ENCODE peak calls at places on chromosomes 3 and 15, in nine cellular contexts. One of them, this sample, is unnamed.

GRCh38 chr15:22944651-22945050 is 35.5 kb downstream of the CYFIP1 start:
- DNase-seq in ovary: no peak
- DNase-seq in pancreas: peak; percentile 64
- DNase-seq in left ventricle myocardium inferior: no peak
- DNase-seq in tibial artery: no peak
- DNase-seq in sigmoid colon: peak; percentile 68
- DNase-seq in HAP-1: no peak
- DNase-seq in right atrium auricular region: no peak
- DNase-seq in hepatocyte: no peak
- DNase-seq in this sample: no peak

GRCh38 chr3:51408021-51408420 is 16.9 kb downstream of the RBM15B start:
- DNase-seq in tibial artery: no peak
- DNase-seq in hepatocyte: no peak
- DNase-seq in sigmoid colon: no peak
- DNase-seq in right atrium auricular region: no peak
- DNase-seq in ovary: no peak
- DNase-seq in pancreas: no peak
- DNase-seq in HAP-1: peak; percentile 59
- DNase-seq in left ventricle myocardium inferior: no peak
- DNase-seq in this sample: no peak

GRCh38 chr15:41567261-41567660 is 8.2 kb downstream of the TYRO3 start:
- DNase-seq in pancreas: no peak
- DNase-seq in left ventricle myocardium inferior: no peak
- DNase-seq in hepatocyte: no peak
- DNase-seq in HAP-1: no peak
- DNase-seq in ovary: no peak
- DNase-seq in right atrium auricular region: no peak
- DNase-seq in tibial artery: no peak
- DNase-seq in sigmoid colon: no peak
- DNase-seq in this sample: no peak

GRCh38 chr15:64981812-64982431 is 7.8 kb downstream of the SPG21 start:
- DNase-seq in pancreas: no peak
- DNase-seq in hepatocyte: peak; percentile 40
- DNase-seq in left ventricle myocardium inferior: no peak
- DNase-seq in ovary: no peak
- DNase-seq in HAP-1: no peak
- DNase-seq in tibial artery: no peak
- DNase-seq in right atrium auricular region: no peak
- DNase-seq in sigmoid colon: no peak
- DNase-seq in this sample: no peak

GRCh38 chr15:74179983-74180688 is 6.6 kb downstream of the ISLR start:
- DNase-seq in tibial artery: no peak
- DNase-seq in ovary: no peak
- DNase-seq in HAP-1: no peak
- DNase-seq in right atrium auricular region: no peak
- DNase-seq in pancreas: no peak
- DNase-seq in left ventricle myocardium inferior: peak; percentile 44
- DNase-seq in hepatocyte: no peak
- DNase-seq in sigmoid colon: peak; percentile 76
- DNase-seq in this sample: no peak

GRCh38 chr3:64207289-64208086 is 17.8 kb downstream of the PRICKLE2 start:
- DNase-seq in HAP-1: no peak
- DNase-seq in tibial artery: no peak
- DNase-seq in hepatocyte: peak; percentile 52
- DNase-seq in left ventricle myocardium inferior: peak; percentile 34
- DNase-seq in right atrium auricular region: no peak
- DNase-seq in sigmoid colon: no peak
- DNase-seq in ovary: no peak
- DNase-seq in pancreas: no peak
- DNase-seq in this sample: no peak

GRCh38 chr3:123137001-123137400 is 64.7 kb upstream of the SEC22A start:
- DNase-seq in hepatocyte: no peak
- DNase-seq in HAP-1: peak; percentile 8
- DNase-seq in pancreas: no peak
- DNase-seq in tibial artery: no peak
- DNase-seq in left ventricle myocardium inferior: no peak
- DNase-seq in sigmoid colon: no peak
- DNase-seq in ovary: no peak
- DNase-seq in right atrium auricular region: no peak
- DNase-seq in this sample: no peak

GRCh38 chr3:94614192-94614591 is 551.3 kb downstream of the NSUN3 start:
- DNase-seq in HAP-1: no peak
- DNase-seq in right atrium auricular region: no peak
- DNase-seq in sigmoid colon: no peak
- DNase-seq in hepatocyte: no peak
- DNase-seq in tibial artery: no peak
- DNase-seq in pancreas: no peak
- DNase-seq in left ventricle myocardium inferior: no peak
- DNase-seq in ovary: no peak
- DNase-seq in this sample: no peak

GRCh38 chr3:39639344-39640236 is 169.8 kb upstream of the MYRIP start:
- DNase-seq in pancreas: no peak
- DNase-seq in ovary: no peak
- DNase-seq in tibial artery: peak; percentile 31
- DNase-seq in hepatocyte: peak; percentile 85
- DNase-seq in sigmoid colon: no peak
- DNase-seq in right atrium auricular region: peak; percentile 59
- DNase-seq in left ventricle myocardium inferior: no peak
- DNase-seq in HAP-1: no peak
- DNase-seq in this sample: peak; percentile 0

GRCh38 chr15:85403745-85404144 is 23.3 kb downstream of the AKAP13 start:
- DNase-seq in left ventricle myocardium inferior: no peak
- DNase-seq in right atrium auricular region: no peak
- DNase-seq in tibial artery: peak; percentile 59
- DNase-seq in pancreas: no peak
- DNase-seq in ovary: no peak
- DNase-seq in HAP-1: no peak
- DNase-seq in sigmoid colon: no peak
- DNase-seq in hepatocyte: no peak
- DNase-seq in this sample: peak; percentile 27

GRCh38 chr15:85401108-85401765 is 20.8 kb downstream of the AKAP13 start:
- DNase-seq in ovary: no peak
- DNase-seq in tibial artery: no peak
- DNase-seq in right atrium auricular region: no peak
- DNase-seq in hepatocyte: no peak
- DNase-seq in pancreas: no peak
- DNase-seq in left ventricle myocardium inferior: no peak
- DNase-seq in sigmoid colon: no peak
- DNase-seq in HAP-1: no peak
- DNase-seq in this sample: no peak

GRCh38 chr15:85404922-85405293 is 24.5 kb downstream of the AKAP13 start:
- DNase-seq in ovary: no peak
- DNase-seq in tibial artery: no peak
- DNase-seq in pancreas: no peak
- DNase-seq in hepatocyte: no peak
- DNase-seq in sigmoid colon: no peak
- DNase-seq in right atrium auricular region: no peak
- DNase-seq in HAP-1: peak; percentile 100
- DNase-seq in left ventricle myocardium inferior: no peak
- DNase-seq in this sample: no peak

GRCh38 chr15:85404156-85404921 is 23.9 kb downstream of the AKAP13 start:
- DNase-seq in tibial artery: no peak
- DNase-seq in hepatocyte: peak; percentile 11
- DNase-seq in sigmoid colon: no peak
- DNase-seq in ovary: no peak
- DNase-seq in right atrium auricular region: no peak
- DNase-seq in pancreas: no peak
- DNase-seq in left ventricle myocardium inferior: no peak
- DNase-seq in HAP-1: no peak
- DNase-seq in this sample: no peak

GRCh38 chr15:85402195-85402921 is 22.0 kb downstream of the AKAP13 start:
- DNase-seq in HAP-1: peak; percentile 65
- DNase-seq in pancreas: no peak
- DNase-seq in left ventricle myocardium inferior: no peak
- DNase-seq in tibial artery: no peak
- DNase-seq in hepatocyte: no peak
- DNase-seq in sigmoid colon: no peak
- DNase-seq in ovary: no peak
- DNase-seq in right atrium auricular region: no peak
- DNase-seq in this sample: no peak
- H3K4me3 ChIP-seq in HAP-1: no peak overlapping the region
- H3K4me3 ChIP-seq in pancreas: no peak overlapping the region
- H3K4me3 ChIP-seq in left ventricle myocardium inferior: peak overlapping the region; percentile 4
- H3K4me3 ChIP-seq in tibial artery: no peak overlapping the region
- H3K4me3 ChIP-seq in hepatocyte: no peak overlapping the region
- H3K4me3 ChIP-seq in sigmoid colon: no peak overlapping the region
- H3K4me3 ChIP-seq in ovary: no peak overlapping the region
- H3K4me3 ChIP-seq in right atrium auricular region: no peak overlapping the region
- H3K4me3 ChIP-seq in this sample: no peak overlapping the region

DNA sequence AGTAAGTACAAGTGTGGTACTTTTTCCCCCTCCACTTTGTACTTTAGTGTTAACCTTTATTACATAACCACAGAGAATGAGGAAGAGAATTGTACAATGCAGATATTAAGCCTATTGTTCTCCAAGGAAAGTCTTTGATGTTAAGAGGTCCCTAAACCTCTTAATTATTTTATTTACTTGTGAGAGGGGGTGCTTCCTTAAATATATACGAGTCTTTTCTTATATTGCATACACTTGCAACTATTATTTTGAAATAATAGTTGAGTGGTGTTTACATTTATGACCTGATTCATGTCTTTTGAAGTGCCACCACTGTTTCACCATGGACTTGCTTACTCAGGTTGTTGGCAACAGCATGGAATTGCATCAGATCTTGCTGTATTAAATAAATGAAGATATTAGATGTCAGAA is 10.1 kb downstream of the USP3 start:
- DNase-seq in ovary: peak; percentile 50
- DNase-seq in pancreas: no peak
- DNase-seq in sigmoid colon: no peak
- DNase-seq in tibial artery: peak; percentile 62
- DNase-seq in left ventricle myocardium inferior: no peak
- DNase-seq in hepatocyte: no peak
- DNase-seq in HAP-1: no peak
- DNase-seq in right atrium auricular region: no peak
- DNase-seq in this sample: no peak
- H3K4me1 ChIP-seq in ovary: peaks cover 18% of the 10 kb centered on the region
- H3K4me1 ChIP-seq in pancreas: peaks cover 79% of the 10 kb centered on the region
- H3K4me1 ChIP-seq in sigmoid colon: peaks cover 88% of the 10 kb centered on the region
- H3K4me1 ChIP-seq in tibial artery: peaks cover 33% of the 10 kb centered on the region
- H3K4me1 ChIP-seq in left ventricle myocardium inferior: peaks cover 79% of the 10 kb centered on the region
- H3K4me1 ChIP-seq in hepatocyte: peaks cover 24% of the 10 kb centered on the region
- H3K4me1 ChIP-seq in HAP-1: peaks cover 35% of the 10 kb centered on the region
- H3K4me1 ChIP-seq in right atrium auricular region: peaks cover 41% of the 10 kb centered on the region
- H3K4me1 ChIP-seq in this sample: peaks cover 23% of the 10 kb centered on the region

GRCh38 chr3:69012111-69012835 is 1.2 kb downstream of the EOGT start:
- DNase-seq in ovary: peak; percentile 55
- DNase-seq in right atrium auricular region: no peak
- DNase-seq in pancreas: peak; percentile 61
- DNase-seq in HAP-1: peak; percentile 9
- DNase-seq in tibial artery: peak; percentile 50
- DNase-seq in hepatocyte: peak; percentile 20
- DNase-seq in sigmoid colon: peak; percentile 82
- DNase-seq in left ventricle myocardium inferior: peak; percentile 37
- DNase-seq in this sample: no peak

GRCh38 chr3:69008980-69009379 is 4.5 kb downstream of the EOGT start:
- DNase-seq in tibial artery: no peak
- DNase-seq in HAP-1: no peak
- DNase-seq in left ventricle myocardium inferior: no peak
- DNase-seq in pancreas: no peak
- DNase-seq in ovary: no peak
- DNase-seq in right atrium auricular region: no peak
- DNase-seq in hepatocyte: no peak
- DNase-seq in sigmoid colon: no peak
- DNase-seq in this sample: no peak

GRCh38 chr3:69012836-69013255 is 638 bp downstream of the EOGT start:
- DNase-seq in ovary: peak; percentile 60
- DNase-seq in HAP-1: no peak
- DNase-seq in sigmoid colon: peak; percentile 80
- DNase-seq in right atrium auricular region: no peak
- DNase-seq in hepatocyte: peak; percentile 71
- DNase-seq in tibial artery: peak; percentile 46
- DNase-seq in pancreas: peak; percentile 63
- DNase-seq in left ventricle myocardium inferior: peak; percentile 47
- DNase-seq in this sample: peak; percentile 64

GRCh38 chr3:69011331-69011730 is 2.2 kb downstream of the EOGT start:
- DNase-seq in pancreas: no peak
- DNase-seq in left ventricle myocardium inferior: no peak
- DNase-seq in ovary: no peak
- DNase-seq in HAP-1: no peak
- DNase-seq in right atrium auricular region: no peak
- DNase-seq in hepatocyte: no peak
- DNase-seq in sigmoid colon: no peak
- DNase-seq in tibial artery: no peak
- DNase-seq in this sample: no peak

DNA sequence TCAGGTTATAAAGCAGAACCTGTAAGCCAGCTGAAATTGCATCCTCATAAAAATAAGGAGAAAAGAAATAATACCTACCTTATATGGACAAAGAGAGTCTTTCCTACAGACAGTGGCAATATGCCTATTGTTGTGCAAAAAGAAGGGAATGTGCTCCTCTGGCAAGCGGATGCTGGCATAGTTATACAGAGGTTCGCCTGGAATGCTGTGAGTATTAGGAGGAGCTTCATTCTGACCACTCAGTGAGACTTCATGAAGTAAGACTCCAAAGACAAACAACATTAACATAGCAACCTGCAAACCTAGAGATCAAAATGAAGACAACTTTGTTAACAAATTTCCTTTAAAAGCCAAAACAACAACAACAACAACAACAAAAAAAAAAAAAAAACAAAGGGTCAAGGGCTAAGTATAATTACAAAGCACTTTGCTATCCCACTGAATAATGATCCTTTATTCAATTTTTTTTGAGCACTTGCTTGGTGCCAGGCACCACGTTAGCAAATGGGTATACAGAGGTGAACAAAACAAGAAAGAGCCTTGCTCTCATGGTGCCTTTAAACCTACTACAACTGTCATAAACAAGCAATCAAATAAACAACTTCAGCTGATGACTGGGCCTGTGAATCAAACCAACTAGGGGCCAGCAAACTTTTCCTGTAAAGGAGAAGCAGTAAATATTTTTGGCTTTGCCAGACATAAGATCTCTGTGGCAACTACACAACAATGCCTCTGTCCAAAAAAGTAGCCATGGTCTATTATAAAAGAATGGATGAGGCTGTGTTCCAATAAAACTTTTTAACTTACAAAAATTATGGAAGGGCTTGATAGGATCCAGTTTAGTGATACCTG is 3.7 kb downstream of the EOGT start:
- DNase-seq in hepatocyte: peak; percentile 27
- DNase-seq in HAP-1: peak; percentile 94
- DNase-seq in left ventricle myocardium inferior: no peak
- DNase-seq in tibial artery: peak; percentile 34
- DNase-seq in right atrium auricular region: no peak
- DNase-seq in sigmoid colon: no peak
- DNase-seq in ovary: no peak
- DNase-seq in pancreas: no peak
- DNase-seq in this sample: no peak
- H3K4me3 ChIP-seq in hepatocyte: no peak overlapping the region
- H3K4me3 ChIP-seq in HAP-1: no peak overlapping the region
- H3K4me3 ChIP-seq in left ventricle myocardium inferior: no peak overlapping the region
- H3K4me3 ChIP-seq in tibial artery: peak overlapping the region; percentile 20
- H3K4me3 ChIP-seq in right atrium auricular region: no peak overlapping the region
- H3K4me3 ChIP-seq in sigmoid colon: no peak overlapping the region
- H3K4me3 ChIP-seq in ovary: no peak overlapping the region
- H3K4me3 ChIP-seq in pancreas: no peak overlapping the region
- H3K4me3 ChIP-seq in this sample: no peak overlapping the region

DNA sequence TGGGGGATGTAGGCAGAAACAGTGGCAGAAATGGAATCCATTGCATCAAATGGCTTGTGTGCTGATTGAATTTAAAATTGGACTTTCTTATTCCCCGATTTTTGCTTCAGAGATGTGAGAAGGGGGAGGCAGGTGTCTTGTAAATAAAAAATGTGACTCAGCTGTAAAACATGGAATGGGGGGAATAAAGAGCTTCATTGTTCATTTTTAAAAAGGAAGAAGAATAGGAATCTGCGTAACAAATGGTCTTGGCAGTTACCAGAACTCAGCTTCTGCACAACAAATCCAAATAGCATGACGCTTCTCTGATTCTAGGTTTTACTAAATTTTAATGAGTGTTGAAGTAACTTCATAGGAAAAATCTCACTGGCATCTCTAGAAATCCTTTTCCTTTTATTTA is 323.9 kb upstream of the GBE1 start:
- DNase-seq in left ventricle myocardium inferior: no peak
- DNase-seq in pancreas: no peak
- DNase-seq in tibial artery: no peak
- DNase-seq in hepatocyte: no peak
- DNase-seq in sigmoid colon: no peak
- DNase-seq in HAP-1: peak; percentile 88
- DNase-seq in ovary: no peak
- DNase-seq in right atrium auricular region: no peak
- DNase-seq in this sample: no peak
- H3K4me1 ChIP-seq in left ventricle myocardium inferior: peaks cover 12% of the 10 kb centered on the region
- H3K4me1 ChIP-seq in pancreas: no peaks in the 10 kb centered on the region
- H3K4me1 ChIP-seq in tibial artery: no peaks in the 10 kb centered on the region
- H3K4me1 ChIP-seq in hepatocyte: no peaks in the 10 kb centered on the region
- H3K4me1 ChIP-seq in sigmoid colon: no peaks in the 10 kb centered on the region
- H3K4me1 ChIP-seq in HAP-1: peaks cover 34% of the 10 kb centered on the region
- H3K4me1 ChIP-seq in ovary: no peaks in the 10 kb centered on the region
- H3K4me1 ChIP-seq in right atrium auricular region: peaks cover 11% of the 10 kb centered on the region
- H3K4me1 ChIP-seq in this sample: no peaks in the 10 kb centered on the region

This sample was measured in Caco-2.